ENCODE peak calls at places on chromosomes 7 and 10, in five cellular contexts. E, B, I, D and L are unnamed samples.

GRCh38 chr10:122352817-122353525 is 21.5 kb upstream of the PLEKHA1 start:
- DNase-seq in B (no peak), E (no peak), I (no peak), D (no peak), L (no peak)

GRCh38 chr7:81767883-81768282 is 2.0 kb downstream of the HGF start:
- DNase-seq in B (no peak), I (peak), D (no peak), E (no peak), L (no peak)

GRCh38 chr10:44827431-44828006 is 83.6 kb upstream of the TMEM72 start:
- DNase-seq in E (no peak), I (no peak), B (peak), D (no peak), L (no peak)

GRCh38 chr10:73095479-73096021 is 1.1 kb downstream of the P4HA1 start:
- DNase-seq in I (peak), D (no peak), E (peak), B (peak), L (no peak)

GRCh38 chr10:129531195-129531968 is 64.3 kb downstream of the MGMT start:
- DNase-seq in D (peak), B (no peak), E (no peak), I (peak), L (no peak)

GRCh38 chr7:127654404-127655392 is 2.7 kb downstream of the SND1 start:
- DNase-seq in D (no peak), B (no peak), E (no peak), I (peak), L (no peak)

GRCh38 chr10:103933557-103934121 is 15.7 kb upstream of the STN1 start:
- DNase-seq in D (no peak), B (no peak), I (no peak), E (no peak), L (no peak)

GRCh38 chr7:143285454-143285756 is 647 bp downstream of the TMEM139 start:
- DNase-seq in B (peak), E (no peak), I (no peak), D (no peak), L (no peak)

GRCh38 chr7:124566576-124566975 is 199.0 kb downstream of the GPR37 start:
- DNase-seq in E (no peak), B (no peak), I (no peak), D (no peak), L (no peak)

GRCh38 chr7:112190120-112190519 is 16.1 kb downstream of the DOCK4 start:
- DNase-seq in E (no peak), B (no peak), I (no peak), D (no peak), L (no peak)

GRCh38 chr7:105651798-105652197 is 70.5 kb upstream of the EFCAB10 start:
- DNase-seq in B (no peak), E (no peak), I (no peak), D (no peak), L (no peak)

GRCh38 chr10:60238408-60239100 is 151.1 kb downstream of the ANK3 start:
- DNase-seq in B (peak), I (peak), D (peak), E (peak), L (peak)

GRCh38 chr10:70588255-70588654 is 14.3 kb downstream of the PRF1 start:
- DNase-seq in E (no peak), D (no peak), B (no peak), I (no peak), L (no peak)

GRCh38 chr10:14586901-14587300 is 187.8 kb downstream of the FAM107B start:
- DNase-seq in D (no peak), B (no peak), I (no peak), E (no peak), L (no peak)

GRCh38 chr10:91614254-91614624 is 18.6 kb downstream of the PPP1R3C start:
- DNase-seq in D (no peak), B (no peak), I (no peak), E (no peak), L (no peak)

GRCh38 chr10:128050937-128051336 is 75.3 kb downstream of the MKI67 start:
- DNase-seq in B (peak), D (no peak), I (no peak), E (no peak), L (no peak)

GRCh38 chr10:30114871-30115270 is 55.5 kb upstream of the JCAD start:
- DNase-seq in B (no peak), D (no peak), E (peak), I (no peak), L (no peak)

GRCh38 chr7:121303422-121304171 is 25.2 kb upstream of the WNT16 start:
- DNase-seq in D (no peak), B (no peak), E (no peak), I (no peak), L (no peak)

GRCh38 chr7:12431886-12432285 is 28.2 kb upstream of the VWDE start:
- DNase-seq in B (no peak), D (no peak), I (no peak), E (no peak), L (no peak)

GRCh38 chr10:120478401-120478800 is 21.4 kb downstream of the PLPP4 start:
- DNase-seq in I (no peak), E (no peak), B (no peak), D (no peak), L (no peak)

GRCh38 chr7:112149734-112150133 is 56.5 kb downstream of the DOCK4 start:
- DNase-seq in I (no peak), E (no peak), B (no peak), D (no peak), L (no peak)

GRCh38 chr7:101814081-101814995 is 3.1 kb upstream of the CUX1 start:
- DNase-seq in E (peak), I (peak), B (peak), D (no peak), L (peak)

GRCh38 chr7:52749880-52750279 is 285.6 kb upstream of the POM121L12 start:
- DNase-seq in D (no peak), B (no peak), I (no peak), E (no peak), L (no peak)

GRCh38 chr7:43764039-43764789 is 5.7 kb downstream of the BLVRA start:
- DNase-seq in B (peak), I (peak), E (peak), D (no peak), L (peak)

GRCh38 chr7:43764807-43765491 is 6.5 kb downstream of the BLVRA start:
- DNase-seq in B (no peak), D (no peak), E (peak), I (no peak), L (no peak)

GRCh38 chr7:43761382-43761781 is 2.9 kb downstream of the BLVRA start:
- DNase-seq in I (no peak), B (no peak), E (no peak), D (no peak), L (no peak)

GRCh38 chr7:43761919-43762318 is 3.4 kb downstream of the BLVRA start:
- DNase-seq in I (no peak), D (no peak), B (no peak), E (no peak), L (no peak)

GRCh38 chr7:43763183-43763582 is 4.7 kb downstream of the BLVRA start:
- DNase-seq in D (no peak), E (no peak), I (no peak), B (no peak), L (no peak)
- TF ChIP-seq CTCF in D (no peak), E (no peak), I (no peak), B (no peak), L (no peak)

GRCh38 chr7:100493476-100494264 is 9.9 kb downstream of the NYAP1 start:
- DNase-seq in B (peak), E (no peak), I (no peak), D (no peak), L (peak)
- TF ChIP-seq CTCF in B (no peak), E (no peak), I (no peak), D (no peak), L (peak)

DNA sequence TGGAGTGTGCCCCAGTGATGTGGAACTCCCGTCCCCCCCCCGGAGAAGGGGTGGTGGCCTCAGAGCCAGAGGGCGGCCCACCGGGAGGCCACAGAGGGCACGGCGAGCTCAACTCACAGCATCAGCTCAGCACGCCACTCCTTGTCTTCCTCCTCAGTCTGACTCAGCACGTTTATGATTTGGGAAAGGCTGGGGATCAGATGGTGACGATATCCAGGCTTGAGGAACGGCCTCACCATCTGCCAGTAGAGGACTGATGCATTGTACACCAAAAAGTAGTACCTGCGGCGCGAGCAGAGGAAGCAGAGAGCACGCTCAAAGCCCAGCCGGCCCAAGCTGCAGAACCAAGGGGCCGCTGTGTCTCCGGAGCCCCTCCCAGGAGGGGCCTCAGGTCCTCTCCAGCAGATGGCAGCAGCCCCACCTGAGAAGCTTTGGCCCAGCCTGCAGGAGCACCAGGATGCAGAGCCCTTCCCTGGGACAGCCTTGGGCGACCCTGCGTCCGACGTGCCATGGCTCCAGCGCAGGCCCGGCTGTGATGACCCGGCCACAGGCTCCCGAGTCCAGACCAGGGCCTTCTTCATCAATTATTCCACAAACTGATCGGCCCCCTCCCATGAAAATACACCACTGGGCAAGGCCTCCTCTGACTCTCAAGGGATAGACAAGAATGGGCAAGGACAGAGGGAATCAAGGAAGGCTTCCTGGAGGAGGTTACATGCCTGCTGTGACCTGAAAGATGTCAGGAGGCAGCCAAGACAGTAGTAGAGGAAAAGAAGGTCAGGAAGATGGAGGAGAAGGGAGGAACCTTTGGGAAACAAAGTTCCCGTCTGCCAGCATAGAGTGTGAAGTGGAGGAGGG is 3.7 kb downstream of the CFAP46 start:
- DNase-seq in D (no peak), I (peak), B (no peak), E (no peak), L (no peak)
- TF ChIP-seq CTCF in D (peak), I (peak), B (peak), E (no peak), L (peak)

DNA sequence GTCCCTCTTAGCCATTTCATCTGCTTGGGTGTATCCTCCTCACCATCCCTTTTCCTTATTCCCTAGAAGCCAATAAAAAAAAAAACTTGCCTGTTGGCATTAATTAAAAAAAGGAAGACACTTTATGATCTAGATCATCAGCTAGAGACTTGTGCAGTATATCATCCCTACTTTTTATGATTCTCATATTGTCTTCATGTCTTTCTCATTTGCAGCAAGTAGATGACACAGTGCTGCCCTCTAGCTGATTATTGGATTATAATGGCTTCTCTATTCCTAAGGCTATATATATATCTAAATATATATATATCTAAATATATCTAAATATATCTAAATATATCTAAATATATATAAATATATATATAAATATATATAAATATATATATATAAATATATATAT is 272.4 kb upstream of the LRGUK start:
- DNase-seq in I (peak), E (peak), B (no peak), D (peak), L (peak)
- TF ChIP-seq CTCF in I (peak), E (peak), B (peak), D (peak), L (peak)